ENCODE peak calls at places on chromosomes 1 and 21, in six cellular contexts. Y is stomach, G is breast epithelium, C is esophagus muscularis mucosa, I is suprapubic skin, Z is GM23338. D is an unnamed sample.

GRCh38 chr1:173749137-173749536 is 34.4 kb downstream of the KLHL20 start:
- DNase-seq in Y (no peak), G (no peak), C (no peak), I (no peak), Z (no peak), D (no peak)

GRCh38 chr1:97050501-97050900 is 328.9 kb downstream of the PTBP2 start:
- DNase-seq in Y (no peak), G (no peak), C (no peak), I (no peak), Z (peak; percentile 61), D (no peak)

GRCh38 chr1:150516616-150517015 is 1.1 kb downstream of the FALEC start:
- DNase-seq in Y (no peak), G (no peak), C (no peak), I (no peak), Z (peak; percentile 19), D (no peak)

GRCh38 chr1:220458936-220459335 is 69.0 kb upstream of the MARK1 start:
- DNase-seq in Y (no peak), G (no peak), C (no peak), I (no peak), Z (no peak), D (no peak)

GRCh38 chr21:16775056-16775455 is 737.8 kb upstream of the CXADR start:
- DNase-seq in Y (no peak), G (no peak), C (no peak), I (no peak), Z (peak; percentile 32), D (no peak)

GRCh38 chr1:110087812-110088738 is 17.6 kb upstream of the ALX3 start:
- DNase-seq in Y (peak; percentile 52), G (no peak), C (no peak), I (no peak), Z (peak; percentile 87), D (peak; percentile 47)

GRCh38 chr1:178926046-178926445 is 55.2 kb upstream of the ANGPTL1 start:
- DNase-seq in Y (no peak), G (no peak), C (no peak), I (no peak), Z (no peak), D (no peak)

GRCh38 chr1:237789619-237790018 is 101.1 kb downstream of the ZP4 start:
- DNase-seq in Y (no peak), G (no peak), C (no peak), I (no peak), Z (no peak), D (no peak)

GRCh38 chr1:92184632-92185031 is 33.1 kb upstream of the C1orf146 start:
- DNase-seq in Y (no peak), G (no peak), C (no peak), I (no peak), Z (peak; percentile 27), D (no peak)

GRCh38 chr1:224528900-224529299 is 87.2 kb upstream of the CNIH3 start:
- DNase-seq in Y (no peak), G (no peak), C (peak; percentile 70), I (no peak), Z (no peak), D (no peak)

GRCh38 chr1:221868894-221869293 is 127.0 kb upstream of the DUSP10 start:
- DNase-seq in Y (no peak), G (no peak), C (no peak), I (no peak), Z (no peak), D (no peak)

GRCh38 chr1:54811739-54812655 is 10.9 kb upstream of the TTC22 start:
- DNase-seq in Y (peak; percentile 23), G (no peak), C (no peak), I (peak; percentile 53), Z (no peak), D (peak; percentile 7)

GRCh38 chr1:172394167-172394751 is 26.2 kb upstream of the C1orf105 start:
- DNase-seq in Y (peak; percentile 27), G (no peak), C (no peak), I (no peak), Z (peak; percentile 48), D (peak; percentile 52)

GRCh38 chr1:41639332-41639936 is 155.0 kb upstream of the EDN2 start:
- DNase-seq in Y (no peak), G (no peak), C (no peak), I (peak; percentile 74), Z (no peak), D (no peak)

GRCh38 chr1:6338685-6339084 is 54.9 kb downstream of the ACOT7 start:
- DNase-seq in Y (no peak), G (no peak), C (no peak), I (no peak), Z (no peak), D (no peak)

GRCh38 chr1:16143566-16144324 is 12.1 kb downstream of the EPHA2 start:
- DNase-seq in Y (peak; percentile 90), G (no peak), C (no peak), I (no peak), Z (no peak), D (peak; percentile 80)

GRCh38 chr1:168164771-168165170 is 14.0 kb upstream of the TIPRL start:
- DNase-seq in Y (no peak), G (no peak), C (peak; percentile 29), I (no peak), Z (no peak), D (no peak)

GRCh38 chr1:100622966-100623762 is 85.2 kb downstream of the GPR88 start:
- DNase-seq in Y (no peak), G (no peak), C (no peak), I (no peak), Z (no peak), D (no peak)

GRCh38 chr1:199007423-199007822 is 368.6 kb downstream of the PTPRC start:
- DNase-seq in Y (no peak), G (no peak), C (no peak), I (no peak), Z (no peak), D (no peak)

GRCh38 chr1:27832762-27833161 is 2.2 kb downstream of the PPP1R8 start:
- DNase-seq in Y (no peak), G (no peak), C (no peak), I (no peak), Z (no peak), D (no peak)
- H3K27ac ChIP-seq in Y (no peak overlapping the region), G (no peak overlapping the region), C (no peak overlapping the region), I (no peak overlapping the region), Z (no peak overlapping the region), D (no peak overlapping the region)

GRCh38 chr1:203307690-203308126 is 2.4 kb downstream of the BTG2 start:
- DNase-seq in Y (no peak), G (no peak), C (no peak), I (no peak), Z (peak; percentile 77), D (peak; percentile 26)

GRCh38 chr1:203308205-203309114 is 3.1 kb downstream of the BTG2 start:
- DNase-seq in Y (no peak), G (no peak), C (no peak), I (no peak), Z (peak; percentile 58), D (peak; percentile 43)

GRCh38 chr1:203311368-203312301 is 6.3 kb downstream of the BTG2 start:
- DNase-seq in Y (no peak), G (no peak), C (no peak), I (no peak), Z (no peak), D (no peak)

GRCh38 chr1:203306970-203307541 is 1.7 kb downstream of the BTG2 start:
- DNase-seq in Y (peak; percentile 48), G (no peak), C (no peak), I (no peak), Z (no peak), D (peak; percentile 64)

DNA sequence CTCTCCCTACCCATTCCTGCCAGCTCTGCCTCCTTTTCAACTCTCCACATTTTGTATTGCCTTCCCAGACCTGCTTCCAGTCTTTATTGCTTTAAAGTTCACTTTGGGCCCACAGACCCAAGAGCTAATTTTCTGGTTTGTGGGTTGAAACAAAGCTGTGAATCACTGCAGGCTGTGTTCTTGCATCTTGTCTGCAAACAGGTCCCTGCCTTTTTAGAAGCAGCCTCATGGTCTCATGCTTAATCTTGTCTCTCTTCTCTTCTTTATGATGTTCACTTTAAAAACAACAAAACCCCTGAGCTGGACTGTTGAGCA is 3.8 kb downstream of the BTG2 start:
- DNase-seq in Y (no peak), G (no peak), C (no peak), I (no peak), Z (no peak), D (no peak)
- TF ChIP-seq POLR2AphosphoS5 in Y (peak; percentile 72), G (peak; percentile 4), C (no peak), I (no peak), Z (no peak), D (no peak)

GRCh38 chr1:156892190-156893047 is 1.1 kb upstream of the PEAR1 start:
- DNase-seq in Y (peak; percentile 91), G (peak; percentile 84), C (peak; percentile 96), I (peak; percentile 94), Z (peak; percentile 95), D (peak; percentile 92)

GRCh38 chr1:156887324-156887723 is 6.2 kb upstream of the PEAR1 start:
- DNase-seq in Y (no peak), G (no peak), C (no peak), I (no peak), Z (no peak), D (no peak)

GRCh38 chr1:156893048-156893953 is at the start of gene PEAR1:
- DNase-seq in Y (no peak), G (no peak), C (no peak), I (no peak), Z (peak; percentile 69), D (no peak)

GRCh38 chr1:156886583-156887302 is 6.8 kb upstream of the PEAR1 start:
- DNase-seq in Y (no peak), G (no peak), C (no peak), I (no peak), Z (no peak), D (no peak)

DNA sequence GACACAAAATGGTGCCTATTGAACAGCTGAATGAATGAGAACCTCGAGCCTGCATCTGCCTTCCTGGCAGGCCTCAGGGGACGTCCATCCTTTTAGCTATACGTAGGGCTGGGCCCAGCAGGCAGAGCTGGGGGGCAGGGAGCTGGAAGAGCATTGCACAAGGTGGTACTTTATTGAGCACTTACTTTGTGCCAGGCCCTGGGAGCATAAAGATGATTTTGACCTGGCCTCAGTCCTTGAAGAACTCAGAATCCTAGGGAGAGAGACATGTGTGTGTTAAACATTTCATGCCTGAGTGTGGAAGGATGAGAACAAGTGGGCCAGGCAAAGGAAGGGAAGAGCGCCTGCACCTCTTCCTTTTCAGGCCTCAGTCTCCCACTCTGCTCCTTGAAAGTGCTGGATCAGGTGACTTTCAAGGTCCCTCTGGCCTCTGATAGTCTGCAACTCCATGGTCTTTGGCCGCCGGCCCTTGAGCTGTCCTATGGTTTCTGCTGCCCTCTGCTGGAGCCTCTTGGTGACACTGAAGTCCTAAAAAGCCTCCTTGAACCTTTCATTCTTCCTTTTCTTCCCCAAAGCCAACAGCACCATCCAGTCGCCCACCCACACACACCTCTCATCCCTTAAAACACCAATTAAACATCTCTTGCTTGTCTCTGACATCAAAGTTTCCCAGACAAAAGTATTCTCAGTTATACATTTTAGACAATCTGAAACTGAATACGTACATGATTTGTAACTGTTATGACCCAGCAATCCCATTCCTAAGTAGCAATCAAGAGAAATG is 3.5 kb upstream of the PEAR1 start:
- DNase-seq in Y (peak; percentile 85), G (peak; percentile 76), C (peak; percentile 96), I (peak; percentile 90), Z (peak; percentile 96), D (peak; percentile 80)
- H3K27ac ChIP-seq in Y (no peak overlapping the region), G (no peak overlapping the region), C (no peak overlapping the region), I (no peak overlapping the region), Z (no peak overlapping the region), D (no peak overlapping the region)

GRCh38 chr1:218640213-218640612 is 295.1 kb downstream of the TGFB2 start:
- DNase-seq in Y (no peak), G (no peak), C (no peak), I (no peak), Z (no peak), D (no peak)
- TF ChIP-seq POLR2AphosphoS5 in Y (no peak), G (no peak), C (no peak), I (no peak), Z (no peak), D (no peak)

GRCh38 chr1:10967105-10967504 is 45.3 kb upstream of the TARDBP start:
- DNase-seq in Y (no peak), G (no peak), C (no peak), I (no peak), Z (no peak), D (no peak)
- H3K27ac ChIP-seq in Y (no peak overlapping the region), G (no peak overlapping the region), C (no peak overlapping the region), I (no peak overlapping the region), Z (no peak overlapping the region), D (no peak overlapping the region)